ENCODE peak calls at places on chromosomes 6 and 20, in five cellular contexts. Q is colonic mucosa, L is CD14-positive monocyte, H is psoas muscle, A is heart right ventricle. G is an unnamed sample.

GRCh38 chr6:100514603-100515002 is 49.9 kb upstream of the SIM1 start:
- DNase-seq in H (no peak), L (no peak), Q (no peak), A (no peak), G (no peak)

GRCh38 chr6:66226099-66226498 is 519.1 kb upstream of the EYS start:
- DNase-seq in H (no peak), Q (no peak), L (no peak), A (no peak), G (no peak)

GRCh38 chr6:19231878-19232519 is 605.2 kb upstream of the ID4 start:
- DNase-seq in H (no peak), Q (no peak), A (no peak), L (no peak), G (peak)

GRCh38 chr6:20205722-20206154 is 6.5 kb downstream of the MBOAT1 start:
- DNase-seq in H (no peak), L (peak), A (no peak), Q (no peak), G (no peak)

GRCh38 chr20:64188682-64189529 is 24.7 kb downstream of the MYT1 start:
- DNase-seq in H (no peak), Q (peak), A (no peak), L (peak), G (no peak)

GRCh38 chr20:58695895-58696375 is 3.3 kb downstream of the NPEPL1 start:
- DNase-seq in H (no peak), Q (no peak), A (no peak), L (peak), G (no peak)

GRCh38 chr6:156174026-156174880 is 602.9 kb upstream of the ARID1B start:
- DNase-seq in A (no peak), Q (no peak), L (no peak), H (no peak), G (no peak)

GRCh38 chr6:385614-386013 is 5.9 kb upstream of the IRF4 start:
- DNase-seq in A (no peak), L (no peak), H (no peak), Q (no peak), G (no peak)

GRCh38 chr6:15682965-15683822 is 20.4 kb upstream of the DTNBP1 start:
- DNase-seq in Q (peak), L (no peak), H (no peak), A (no peak), G (no peak)

GRCh38 chr20:57264151-57264792 is 2.2 kb downstream of the BMP7 start:
- DNase-seq in L (no peak), Q (no peak), A (no peak), H (no peak), G (peak)

GRCh38 chr6:53813096-53813495 is 18.3 kb downstream of the LRRC1 start:
- DNase-seq in H (no peak), A (no peak), Q (peak), L (no peak), G (no peak)

GRCh38 chr6:169167581-169168301 is 85.9 kb downstream of the THBS2 start:
- DNase-seq in L (no peak), A (peak), Q (no peak), H (no peak), G (no peak)

GRCh38 chr6:9139762-9140161 is 704.4 kb upstream of the SLC35B3 start:
- DNase-seq in A (no peak), L (no peak), H (no peak), Q (no peak), G (no peak)

GRCh38 chr6:108186226-108186625 is 20.4 kb downstream of the NR2E1 start:
- DNase-seq in H (no peak), A (no peak), L (no peak), Q (no peak), G (peak)

GRCh38 chr6:13689511-13690256 is 22.0 kb downstream of the RANBP9 start:
- DNase-seq in Q (no peak), A (no peak), L (no peak), H (no peak), G (no peak)

GRCh38 chr20:36950432-36951197 is 893 bp downstream of the SAMHD1 start:
- DNase-seq in A (peak), Q (peak), L (no peak), H (no peak), G (no peak)

GRCh38 chr6:116365743-116366142 is 5.0 kb upstream of the DSE start:
- DNase-seq in A (no peak), Q (no peak), L (no peak), H (no peak), G (no peak)

GRCh38 chr6:170437719-170438401 is 115.2 kb downstream of the PSMB1 start:
- DNase-seq in Q (no peak), A (no peak), L (no peak), H (peak), G (no peak)

GRCh38 chr6:30074331-30075093 is 1.1 kb downstream of the RNF39 start:
- DNase-seq in H (no peak), Q (peak), A (no peak), L (no peak), G (no peak)

GRCh38 chr20:61869750-61870507 is 195.8 kb downstream of the TAF4 start:
- DNase-seq in A (no peak), L (no peak), H (no peak), Q (no peak), G (no peak)

GRCh38 chr20:3447321-3447720 is 23.5 kb upstream of the ATRN start:
- DNase-seq in L (no peak), Q (no peak), A (no peak), H (no peak), G (no peak)

GRCh38 chr6:116931456-116931855 is 54.4 kb downstream of the RFX6 start:
- DNase-seq in Q (no peak), H (no peak), A (no peak), L (no peak), G (no peak)

GRCh38 chr6:109483744-109484075 is 691 bp upstream of the ZBTB24 start:
- DNase-seq in A (no peak), Q (no peak), L (no peak), H (no peak), G (no peak)

GRCh38 chr6:98657764-98658163 is 176.6 kb upstream of the POU3F2 start:
- DNase-seq in Q (peak), A (no peak), H (no peak), L (no peak), G (peak)

GRCh38 chr20:17084909-17085308 is 141.9 kb upstream of the PCSK2 start:
- DNase-seq in H (no peak), L (no peak), A (no peak), Q (no peak), G (no peak)

DNA sequence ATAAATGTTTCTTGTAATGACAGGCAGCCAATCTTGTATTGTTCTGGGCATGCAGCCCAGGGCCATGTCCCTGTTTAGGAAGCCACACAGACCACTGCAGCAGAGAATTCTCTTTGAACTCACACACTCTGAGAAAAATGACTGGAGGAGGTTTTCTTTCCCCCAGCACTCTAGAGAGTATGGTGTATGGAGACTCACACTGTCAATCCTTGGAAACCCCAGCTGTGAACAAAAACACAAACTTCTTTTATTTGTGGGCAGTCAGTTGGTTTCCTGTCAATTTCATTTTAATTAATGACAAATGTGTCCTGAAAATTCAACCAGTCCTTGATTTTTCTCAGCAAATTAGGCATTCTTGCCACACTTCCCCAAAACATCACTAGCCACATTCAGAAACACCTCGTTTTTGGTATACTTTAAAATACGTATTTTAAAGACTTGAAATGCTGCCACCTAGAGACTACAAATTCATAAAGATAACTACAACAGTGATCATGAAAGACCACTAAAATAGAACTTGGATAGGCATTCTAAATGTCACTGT is 52.9 kb upstream of the UFL1 start:
- DNase-seq in Q (no peak), H (no peak), A (no peak), L (no peak), G (peak)
- TF ChIP-seq CTCF in Q (no peak), H (no peak), A (peak), L (no peak), G (peak)

DNA sequence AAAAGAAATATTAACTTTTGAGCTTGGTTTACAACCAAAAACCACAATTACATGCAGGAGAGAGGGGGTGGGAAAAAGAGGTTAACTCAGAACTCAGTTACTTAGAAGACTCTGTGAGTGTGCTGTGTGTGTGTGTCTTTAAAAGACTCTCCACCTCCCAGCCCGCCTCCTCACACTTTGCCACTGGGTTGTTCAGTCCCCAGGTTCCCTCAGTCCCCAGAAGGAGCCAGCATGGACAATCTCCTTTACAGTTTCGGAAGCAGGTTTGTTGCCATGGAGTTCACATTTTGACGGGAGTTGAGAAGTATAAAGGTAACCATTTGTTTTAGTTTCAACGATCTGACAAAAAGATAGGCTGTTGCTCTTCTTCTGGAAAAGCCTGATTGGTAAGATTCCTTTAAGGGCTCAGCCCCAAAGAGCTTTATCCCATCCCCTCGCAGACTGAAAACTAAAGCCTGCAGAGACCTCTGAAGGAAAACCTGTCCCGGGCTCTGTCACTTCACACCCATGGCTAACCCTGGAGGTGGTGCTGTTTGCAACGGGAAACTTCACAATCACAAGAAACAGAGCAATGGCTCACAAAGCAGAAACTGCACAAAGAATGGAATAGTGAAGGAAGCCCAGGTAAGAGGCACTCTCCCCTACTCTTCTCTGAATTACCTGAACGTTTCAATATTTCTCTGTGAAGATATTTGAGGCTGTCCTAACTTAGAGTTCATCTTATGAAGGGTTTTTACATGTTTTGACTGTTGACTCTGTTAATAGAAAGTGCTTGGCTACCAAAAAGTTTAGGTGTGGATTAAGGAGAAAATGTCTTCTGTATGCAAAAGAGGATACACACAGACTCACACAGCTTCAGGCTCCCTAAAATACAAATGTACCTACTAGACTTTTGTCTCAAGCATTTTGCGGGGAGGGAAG is at the start of gene SPTLC3:
- DNase-seq in L (no peak), A (peak), Q (peak), H (no peak), G (peak)
- TF ChIP-seq CTCF in L (no peak), A (peak), Q (no peak), H (no peak), G (peak)

DNA sequence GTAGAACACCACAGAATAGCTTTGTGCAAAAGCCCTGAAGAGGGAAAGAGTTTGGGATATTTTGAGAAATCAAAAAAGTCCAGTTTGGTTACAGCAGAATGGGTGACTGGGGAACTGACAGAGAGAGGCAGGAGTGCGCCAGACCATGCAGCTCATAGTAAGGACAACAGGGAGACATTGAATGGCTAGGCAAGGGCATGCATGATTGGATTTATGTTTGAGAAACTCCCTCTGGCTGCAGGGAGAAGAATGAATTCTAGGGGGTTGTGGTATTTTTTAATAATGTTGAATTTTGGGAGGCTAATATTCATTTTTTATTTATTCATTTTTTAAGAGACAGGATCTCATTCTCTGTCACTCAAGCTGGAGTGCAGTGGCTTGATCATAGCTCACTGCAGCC is 49.9 kb downstream of the TGM2 start:
- DNase-seq in A (peak), Q (no peak), H (no peak), L (no peak), G (no peak)
- TF ChIP-seq CTCF in A (peak), Q (no peak), H (no peak), L (no peak), G (peak)

GRCh38 chr20:9211016-9211760 is 142.3 kb downstream of the PLCB4 start:
- DNase-seq in A (no peak), Q (no peak), L (no peak), H (no peak), G (no peak)

GRCh38 chr20:9220874-9221547 is 152.1 kb downstream of the PLCB4 start:
- DNase-seq in Q (no peak), H (no peak), A (peak), L (no peak), G (no peak)

GRCh38 chr20:9214676-9215075 is 145.8 kb downstream of the PLCB4 start:
- DNase-seq in L (no peak), A (no peak), Q (no peak), H (no peak), G (no peak)

GRCh38 chr20:9218412-9219001 is 149.6 kb downstream of the PLCB4 start:
- DNase-seq in A (no peak), L (no peak), H (no peak), Q (no peak), G (no peak)

DNA sequence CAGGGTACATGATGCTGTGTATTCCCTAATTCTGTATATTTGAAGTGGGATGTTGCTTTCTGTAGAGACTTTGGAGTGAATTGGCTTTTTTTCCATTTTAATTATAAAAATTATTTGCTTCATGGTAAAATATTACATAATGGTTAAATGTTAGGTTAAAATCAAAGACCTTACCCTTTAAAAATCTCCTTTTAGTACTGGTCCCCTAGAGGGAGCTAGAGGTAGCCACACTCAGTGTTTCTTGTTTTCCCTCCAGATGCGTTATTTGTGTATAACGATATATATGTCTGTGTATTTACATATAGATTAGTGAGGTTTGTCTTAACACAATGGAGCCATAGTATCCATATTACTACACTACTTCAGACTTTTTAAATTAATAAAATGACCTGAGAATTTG is 146.7 kb downstream of the PLCB4 start:
- DNase-seq in A (no peak), Q (no peak), H (no peak), L (no peak), G (no peak)
- TF ChIP-seq CTCF in A (peak), Q (peak), H (peak), L (peak), G (peak)

DNA sequence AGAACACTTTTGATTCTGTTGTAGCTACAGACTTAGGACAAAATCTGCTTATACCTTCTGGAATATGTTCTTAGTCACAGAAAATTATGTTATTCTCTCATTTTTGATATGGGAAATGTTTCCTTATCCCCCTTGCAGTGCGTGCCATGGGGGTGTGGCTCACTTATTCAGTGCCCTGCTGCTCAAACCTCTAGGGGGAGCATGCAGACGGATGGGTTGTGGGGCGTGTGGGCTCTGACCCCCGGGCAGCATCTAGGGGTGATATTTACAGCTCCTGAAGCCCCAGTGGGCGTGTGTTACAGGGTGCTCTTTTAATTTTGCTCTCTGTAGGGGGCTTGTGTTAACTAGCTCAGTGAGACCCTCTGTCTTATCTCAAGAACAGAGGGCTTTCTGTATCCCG is 61.3 kb upstream of the FERMT1 start:
- DNase-seq in A (no peak), L (no peak), Q (no peak), H (no peak), G (no peak)
- TF ChIP-seq CTCF in A (no peak), L (no peak), Q (no peak), H (no peak), G (no peak)

DNA sequence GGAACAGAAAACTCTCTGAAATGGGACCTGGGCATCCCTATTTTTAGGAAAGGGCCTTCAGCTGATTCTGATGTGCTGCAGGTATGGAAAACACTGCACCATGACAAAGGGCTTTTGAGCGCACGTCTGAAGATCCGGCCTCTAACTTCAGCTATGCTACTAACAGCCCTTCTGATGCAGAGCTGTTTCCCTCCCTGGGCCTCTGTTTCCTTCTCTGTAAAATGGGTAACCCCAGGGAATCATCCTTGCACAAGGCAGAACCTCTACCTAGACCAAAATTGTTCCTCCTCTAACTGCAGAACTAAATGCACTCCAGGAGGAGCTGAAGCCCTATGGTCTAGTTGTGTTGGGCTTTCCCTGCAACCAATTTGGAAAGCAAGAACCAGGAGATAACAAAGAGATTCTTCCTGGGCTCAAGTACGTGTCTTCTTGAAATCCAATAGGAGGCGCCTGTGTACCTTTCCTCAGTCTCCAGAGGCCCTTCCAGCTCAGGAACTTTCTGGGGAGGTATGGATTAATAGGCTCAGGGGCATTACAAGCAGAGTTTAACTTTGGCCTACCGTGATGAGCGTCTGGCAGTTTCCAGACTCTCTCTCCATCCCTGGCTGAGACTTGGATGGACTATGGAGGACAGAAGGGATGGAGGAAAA is 5.9 kb downstream of the GPX5 start:
- DNase-seq in L (no peak), H (no peak), A (no peak), Q (no peak), G (no peak)
- TF ChIP-seq CTCF in L (no peak), H (no peak), A (no peak), Q (no peak), G (peak)

GRCh38 chr20:1926237-1926636 is 31.0 kb downstream of the SIRPA start:
- DNase-seq in L (no peak), H (no peak), Q (no peak), A (no peak), G (no peak)

GRCh38 chr20:1928154-1928553 is 32.9 kb downstream of the SIRPA start:
- DNase-seq in A (no peak), L (no peak), H (no peak), Q (no peak), G (no peak)

GRCh38 chr20:1927217-1927616 is 32.0 kb downstream of the SIRPA start:
- DNase-seq in A (no peak), Q (no peak), H (no peak), L (no peak), G (no peak)

GRCh38 chr20:1922786-1923185 is 27.6 kb downstream of the SIRPA start:
- DNase-seq in A (no peak), H (no peak), L (no peak), Q (no peak), G (no peak)

GRCh38 chr20:1924910-1925861 is 30.0 kb downstream of the SIRPA start:
- DNase-seq in A (no peak), Q (no peak), L (no peak), H (no peak), G (no peak)
- TF ChIP-seq CTCF in A (no peak), Q (no peak), L (no peak), H (no peak), G (no peak)

G was measured in LNCaP clone FGC.